ENCODE peak calls at places on chromosomes 5 and 9, in nine cellular contexts. One of them, this sample, is unnamed.

GRCh38 chr5:53350991-53351770 is 129.2 kb upstream of the FST start:
- DNase-seq in retina: no peak
- DNase-seq in HuH-7: no peak
- DNase-seq in head of caudate nucleus: no peak
- DNase-seq in GM04504: no peak
- DNase-seq in activated CD4-positive, alpha-beta T cell treated with anti-CD3 and anti-CD28 coated beads for 1 hour: no peak
- DNase-seq in endothelial cell: peak; percentile 8
- DNase-seq in putamen: no peak
- DNase-seq in germinal center: no peak
- DNase-seq in this sample: no peak

GRCh38 chr9:16417101-16417500 is 453.4 kb downstream of the BNC2 start:
- DNase-seq in retina: no peak
- DNase-seq in HuH-7: no peak
- DNase-seq in head of caudate nucleus: no peak
- DNase-seq in GM04504: peak; percentile 83
- DNase-seq in activated CD4-positive, alpha-beta T cell treated with anti-CD3 and anti-CD28 coated beads for 1 hour: no peak
- DNase-seq in endothelial cell: no peak
- DNase-seq in putamen: no peak
- DNase-seq in germinal center: no peak
- DNase-seq in this sample: no peak

GRCh38 chr9:14165376-14166035 is 148.4 kb downstream of the NFIB start:
- DNase-seq in retina: no peak
- DNase-seq in HuH-7: no peak
- DNase-seq in head of caudate nucleus: no peak
- DNase-seq in GM04504: no peak
- DNase-seq in activated CD4-positive, alpha-beta T cell treated with anti-CD3 and anti-CD28 coated beads for 1 hour: no peak
- DNase-seq in endothelial cell: no peak
- DNase-seq in putamen: no peak
- DNase-seq in germinal center: no peak
- DNase-seq in this sample: no peak

GRCh38 chr5:57493034-57493433 is 10.4 kb upstream of the ACTBL2 start:
- DNase-seq in retina: no peak
- DNase-seq in HuH-7: no peak
- DNase-seq in head of caudate nucleus: no peak
- DNase-seq in GM04504: no peak
- DNase-seq in activated CD4-positive, alpha-beta T cell treated with anti-CD3 and anti-CD28 coated beads for 1 hour: no peak
- DNase-seq in endothelial cell: no peak
- DNase-seq in putamen: no peak
- DNase-seq in germinal center: no peak
- DNase-seq in this sample: no peak

GRCh38 chr5:172481011-172481410 is 26.7 kb upstream of the SH3PXD2B start:
- DNase-seq in retina: no peak
- DNase-seq in HuH-7: no peak
- DNase-seq in head of caudate nucleus: no peak
- DNase-seq in GM04504: no peak
- DNase-seq in activated CD4-positive, alpha-beta T cell treated with anti-CD3 and anti-CD28 coated beads for 1 hour: no peak
- DNase-seq in endothelial cell: no peak
- DNase-seq in putamen: no peak
- DNase-seq in germinal center: no peak
- DNase-seq in this sample: no peak

GRCh38 chr9:4508246-4508906 is 18.1 kb downstream of the SLC1A1 start:
- DNase-seq in retina: no peak
- DNase-seq in HuH-7: no peak
- DNase-seq in head of caudate nucleus: no peak
- DNase-seq in GM04504: peak; percentile 76
- DNase-seq in activated CD4-positive, alpha-beta T cell treated with anti-CD3 and anti-CD28 coated beads for 1 hour: no peak
- DNase-seq in endothelial cell: no peak
- DNase-seq in putamen: peak; percentile 59
- DNase-seq in germinal center: no peak
- DNase-seq in this sample: no peak

GRCh38 chr9:79741381-79741780 is 169.6 kb downstream of the TLE4 start:
- DNase-seq in retina: no peak
- DNase-seq in HuH-7: no peak
- DNase-seq in head of caudate nucleus: no peak
- DNase-seq in GM04504: no peak
- DNase-seq in activated CD4-positive, alpha-beta T cell treated with anti-CD3 and anti-CD28 coated beads for 1 hour: no peak
- DNase-seq in endothelial cell: no peak
- DNase-seq in putamen: no peak
- DNase-seq in germinal center: no peak
- DNase-seq in this sample: no peak

GRCh38 chr5:9343146-9343850 is 202.6 kb downstream of the SEMA5A start:
- DNase-seq in retina: no peak
- DNase-seq in HuH-7: no peak
- DNase-seq in head of caudate nucleus: no peak
- DNase-seq in GM04504: no peak
- DNase-seq in activated CD4-positive, alpha-beta T cell treated with anti-CD3 and anti-CD28 coated beads for 1 hour: no peak
- DNase-seq in endothelial cell: no peak
- DNase-seq in putamen: no peak
- DNase-seq in germinal center: no peak
- DNase-seq in this sample: peak; percentile 87

GRCh38 chr9:121206516-121207370 is 5.1 kb upstream of the RAB14 start:
- DNase-seq in retina: no peak
- DNase-seq in HuH-7: no peak
- DNase-seq in head of caudate nucleus: no peak
- DNase-seq in GM04504: no peak
- DNase-seq in activated CD4-positive, alpha-beta T cell treated with anti-CD3 and anti-CD28 coated beads for 1 hour: no peak
- DNase-seq in endothelial cell: no peak
- DNase-seq in putamen: no peak
- DNase-seq in germinal center: no peak
- DNase-seq in this sample: no peak

GRCh38 chr5:71589903-71590302 is 2.8 kb downstream of the MCCC2 start:
- DNase-seq in retina: no peak
- DNase-seq in HuH-7: no peak
- DNase-seq in head of caudate nucleus: no peak
- DNase-seq in GM04504: no peak
- DNase-seq in activated CD4-positive, alpha-beta T cell treated with anti-CD3 and anti-CD28 coated beads for 1 hour: no peak
- DNase-seq in endothelial cell: no peak
- DNase-seq in putamen: no peak
- DNase-seq in germinal center: no peak
- DNase-seq in this sample: no peak

GRCh38 chr5:170338272-170338671 is 40.7 kb upstream of the LCP2 start:
- DNase-seq in retina: no peak
- DNase-seq in HuH-7: no peak
- DNase-seq in head of caudate nucleus: no peak
- DNase-seq in GM04504: no peak
- DNase-seq in activated CD4-positive, alpha-beta T cell treated with anti-CD3 and anti-CD28 coated beads for 1 hour: no peak
- DNase-seq in endothelial cell: no peak
- DNase-seq in putamen: no peak
- DNase-seq in germinal center: no peak
- DNase-seq in this sample: no peak

GRCh38 chr9:99319048-99319447 is 97.0 kb downstream of the SEC61B start:
- DNase-seq in retina: no peak
- DNase-seq in HuH-7: no peak
- DNase-seq in head of caudate nucleus: no peak
- DNase-seq in GM04504: no peak
- DNase-seq in activated CD4-positive, alpha-beta T cell treated with anti-CD3 and anti-CD28 coated beads for 1 hour: no peak
- DNase-seq in endothelial cell: no peak
- DNase-seq in putamen: no peak
- DNase-seq in germinal center: no peak
- DNase-seq in this sample: no peak

GRCh38 chr9:95138474-95138873 is 179.0 kb downstream of the FANCC start:
- DNase-seq in retina: no peak
- DNase-seq in HuH-7: no peak
- DNase-seq in head of caudate nucleus: no peak
- DNase-seq in GM04504: no peak
- DNase-seq in activated CD4-positive, alpha-beta T cell treated with anti-CD3 and anti-CD28 coated beads for 1 hour: no peak
- DNase-seq in endothelial cell: no peak
- DNase-seq in putamen: no peak
- DNase-seq in germinal center: no peak
- DNase-seq in this sample: peak; percentile 62

GRCh38 chr5:72451771-72452505 is 55.3 kb downstream of the ZNF366 start:
- DNase-seq in retina: peak; percentile 47
- DNase-seq in HuH-7: no peak
- DNase-seq in head of caudate nucleus: no peak
- DNase-seq in GM04504: peak; percentile 96
- DNase-seq in activated CD4-positive, alpha-beta T cell treated with anti-CD3 and anti-CD28 coated beads for 1 hour: no peak
- DNase-seq in endothelial cell: peak; percentile 31
- DNase-seq in putamen: peak; percentile 38
- DNase-seq in germinal center: peak; percentile 41
- DNase-seq in this sample: no peak

GRCh38 chr9:14752271-14752670 is 29.7 kb upstream of the CER1 start:
- DNase-seq in retina: no peak
- DNase-seq in HuH-7: no peak
- DNase-seq in head of caudate nucleus: no peak
- DNase-seq in GM04504: no peak
- DNase-seq in activated CD4-positive, alpha-beta T cell treated with anti-CD3 and anti-CD28 coated beads for 1 hour: no peak
- DNase-seq in endothelial cell: no peak
- DNase-seq in putamen: no peak
- DNase-seq in germinal center: no peak
- DNase-seq in this sample: no peak

GRCh38 chr5:134226441-134227192 is 744 bp upstream of the PPP2CA start:
- DNase-seq in retina: no peak
- DNase-seq in HuH-7: no peak
- DNase-seq in head of caudate nucleus: no peak
- DNase-seq in GM04504: no peak
- DNase-seq in activated CD4-positive, alpha-beta T cell treated with anti-CD3 and anti-CD28 coated beads for 1 hour: no peak
- DNase-seq in endothelial cell: no peak
- DNase-seq in putamen: no peak
- DNase-seq in germinal center: no peak
- DNase-seq in this sample: no peak

GRCh38 chr5:117615226-117615625 is 1040.6 kb upstream of the SEMA6A start:
- DNase-seq in retina: no peak
- DNase-seq in HuH-7: no peak
- DNase-seq in head of caudate nucleus: no peak
- DNase-seq in GM04504: no peak
- DNase-seq in activated CD4-positive, alpha-beta T cell treated with anti-CD3 and anti-CD28 coated beads for 1 hour: no peak
- DNase-seq in endothelial cell: no peak
- DNase-seq in putamen: no peak
- DNase-seq in germinal center: no peak
- DNase-seq in this sample: no peak

GRCh38 chr9:36166150-36166927 is 2.8 kb upstream of the CCIN start:
- DNase-seq in retina: peak; percentile 93
- DNase-seq in HuH-7: peak; percentile 91
- DNase-seq in head of caudate nucleus: peak; percentile 87
- DNase-seq in GM04504: peak; percentile 68
- DNase-seq in activated CD4-positive, alpha-beta T cell treated with anti-CD3 and anti-CD28 coated beads for 1 hour: peak; percentile 74
- DNase-seq in endothelial cell: peak; percentile 87
- DNase-seq in putamen: no peak
- DNase-seq in germinal center: peak; percentile 93
- DNase-seq in this sample: no peak

GRCh38 chr9:121233906-121234901 is 32.5 kb upstream of the RAB14 start:
- DNase-seq in retina: no peak
- DNase-seq in HuH-7: no peak
- DNase-seq in head of caudate nucleus: no peak
- DNase-seq in GM04504: no peak
- DNase-seq in activated CD4-positive, alpha-beta T cell treated with anti-CD3 and anti-CD28 coated beads for 1 hour: no peak
- DNase-seq in endothelial cell: no peak
- DNase-seq in putamen: no peak
- DNase-seq in germinal center: no peak
- DNase-seq in this sample: peak; percentile 71

GRCh38 chr9:19104528-19105282 is 2.0 kb upstream of the HAUS6 start:
- DNase-seq in retina: no peak
- DNase-seq in HuH-7: no peak
- DNase-seq in head of caudate nucleus: no peak
- DNase-seq in GM04504: no peak
- DNase-seq in activated CD4-positive, alpha-beta T cell treated with anti-CD3 and anti-CD28 coated beads for 1 hour: no peak
- DNase-seq in endothelial cell: no peak
- DNase-seq in putamen: no peak
- DNase-seq in germinal center: no peak
- DNase-seq in this sample: peak; percentile 40

GRCh38 chr9:122936464-122936863 is 4.4 kb upstream of the RABGAP1 start:
- DNase-seq in retina: no peak
- DNase-seq in HuH-7: peak; percentile 42
- DNase-seq in head of caudate nucleus: no peak
- DNase-seq in GM04504: no peak
- DNase-seq in activated CD4-positive, alpha-beta T cell treated with anti-CD3 and anti-CD28 coated beads for 1 hour: no peak
- DNase-seq in endothelial cell: no peak
- DNase-seq in putamen: no peak
- DNase-seq in germinal center: no peak
- DNase-seq in this sample: no peak

GRCh38 chr9:89138463-89139390 is 39.9 kb downstream of the SHC3 start:
- DNase-seq in retina: no peak
- DNase-seq in HuH-7: no peak
- DNase-seq in head of caudate nucleus: no peak
- DNase-seq in GM04504: no peak
- DNase-seq in activated CD4-positive, alpha-beta T cell treated with anti-CD3 and anti-CD28 coated beads for 1 hour: no peak
- DNase-seq in endothelial cell: no peak
- DNase-seq in putamen: no peak
- DNase-seq in germinal center: no peak
- DNase-seq in this sample: peak; percentile 87

GRCh38 chr9:38067892-38068615 is 973 bp downstream of the SHB start:
- DNase-seq in retina: peak; percentile 67
- DNase-seq in HuH-7: no peak
- DNase-seq in head of caudate nucleus: no peak
- DNase-seq in GM04504: no peak
- DNase-seq in activated CD4-positive, alpha-beta T cell treated with anti-CD3 and anti-CD28 coated beads for 1 hour: no peak
- DNase-seq in endothelial cell: peak; percentile 26
- DNase-seq in putamen: no peak
- DNase-seq in germinal center: no peak
- DNase-seq in this sample: no peak

GRCh38 chr5:7361593-7361992 is 34.3 kb upstream of the ADCY2 start:
- DNase-seq in retina: no peak
- DNase-seq in HuH-7: no peak
- DNase-seq in head of caudate nucleus: no peak
- DNase-seq in GM04504: no peak
- DNase-seq in activated CD4-positive, alpha-beta T cell treated with anti-CD3 and anti-CD28 coated beads for 1 hour: no peak
- DNase-seq in endothelial cell: no peak
- DNase-seq in putamen: no peak
- DNase-seq in germinal center: no peak
- DNase-seq in this sample: no peak

GRCh38 chr9:86605303-86605702 is 251.1 kb upstream of the TUT7 start:
- DNase-seq in retina: no peak
- DNase-seq in HuH-7: no peak
- DNase-seq in head of caudate nucleus: no peak
- DNase-seq in GM04504: no peak
- DNase-seq in activated CD4-positive, alpha-beta T cell treated with anti-CD3 and anti-CD28 coated beads for 1 hour: no peak
- DNase-seq in endothelial cell: no peak
- DNase-seq in putamen: no peak
- DNase-seq in germinal center: no peak
- DNase-seq in this sample: no peak

GRCh38 chr5:66633754-66634153 is 37.6 kb downstream of the MAST4 start:
- DNase-seq in retina: no peak
- DNase-seq in HuH-7: peak; percentile 20
- DNase-seq in head of caudate nucleus: no peak
- DNase-seq in GM04504: no peak
- DNase-seq in activated CD4-positive, alpha-beta T cell treated with anti-CD3 and anti-CD28 coated beads for 1 hour: no peak
- DNase-seq in endothelial cell: no peak
- DNase-seq in putamen: no peak
- DNase-seq in germinal center: no peak
- DNase-seq in this sample: no peak

GRCh38 chr5:133425183-133425582 is 187.2 kb downstream of the FSTL4 start:
- DNase-seq in retina: peak; percentile 66
- DNase-seq in HuH-7: no peak
- DNase-seq in head of caudate nucleus: no peak
- DNase-seq in GM04504: no peak
- DNase-seq in activated CD4-positive, alpha-beta T cell treated with anti-CD3 and anti-CD28 coated beads for 1 hour: no peak
- DNase-seq in endothelial cell: no peak
- DNase-seq in putamen: no peak
- DNase-seq in germinal center: no peak
- DNase-seq in this sample: no peak

GRCh38 chr9:127683723-127684122 is 23.1 kb upstream of the CFAP157 start:
- DNase-seq in retina: no peak
- DNase-seq in HuH-7: no peak
- DNase-seq in head of caudate nucleus: no peak
- DNase-seq in GM04504: peak; percentile 71
- DNase-seq in activated CD4-positive, alpha-beta T cell treated with anti-CD3 and anti-CD28 coated beads for 1 hour: no peak
- DNase-seq in endothelial cell: no peak
- DNase-seq in putamen: no peak
- DNase-seq in germinal center: no peak
- DNase-seq in this sample: no peak

GRCh38 chr9:17986595-17986994 is 407.7 kb downstream of the SH3GL2 start:
- DNase-seq in retina: no peak
- DNase-seq in HuH-7: no peak
- DNase-seq in head of caudate nucleus: no peak
- DNase-seq in GM04504: no peak
- DNase-seq in activated CD4-positive, alpha-beta T cell treated with anti-CD3 and anti-CD28 coated beads for 1 hour: no peak
- DNase-seq in endothelial cell: no peak
- DNase-seq in putamen: no peak
- DNase-seq in germinal center: no peak
- DNase-seq in this sample: no peak

GRCh38 chr9:125444166-125444565 is 182.5 kb downstream of the GAPVD1 start:
- DNase-seq in retina: no peak
- DNase-seq in HuH-7: no peak
- DNase-seq in head of caudate nucleus: no peak
- DNase-seq in GM04504: no peak
- DNase-seq in activated CD4-positive, alpha-beta T cell treated with anti-CD3 and anti-CD28 coated beads for 1 hour: no peak
- DNase-seq in endothelial cell: no peak
- DNase-seq in putamen: no peak
- DNase-seq in germinal center: no peak
- DNase-seq in this sample: no peak

GRCh38 chr5:61496406-61497307 is 164.6 kb downstream of the ZSWIM6 start:
- DNase-seq in retina: peak; percentile 44
- DNase-seq in HuH-7: no peak
- DNase-seq in head of caudate nucleus: no peak
- DNase-seq in GM04504: no peak
- DNase-seq in activated CD4-positive, alpha-beta T cell treated with anti-CD3 and anti-CD28 coated beads for 1 hour: no peak
- DNase-seq in endothelial cell: no peak
- DNase-seq in putamen: peak; percentile 74
- DNase-seq in germinal center: no peak
- DNase-seq in this sample: no peak

This sample was measured in foreskin keratinocyte.